ENCODE peak calls at places on chromosomes 4 and X, in six cellular contexts. N is IMR-90, H is SK-N-SH, X is GM12878, M is HepG2, A is K562. D is an unnamed sample.

GRCh38 chr4:80235451-80235850 is 31.0 kb upstream of the FGF5 start:
- DNase-seq in N (peak; percentile 82), H (no peak), X (no peak), M (no peak), A (no peak), D (peak; percentile 10)

GRCh38 chrX:120790552-120790951 is 85.1 kb downstream of the CT47B1 start:
- DNase-seq in N (no peak), H (no peak), X (no peak), M (no peak), A (no peak), D (no peak)

GRCh38 chrX:14095702-14096101 is 66.0 kb upstream of the GEMIN8 start:
- DNase-seq in N (peak; percentile 53), H (peak; percentile 52), X (peak; percentile 4), M (peak; percentile 47), A (peak; percentile 28), D (peak; percentile 41)

GRCh38 chrX:40169193-40170086 is 71.7 kb upstream of the BCOR start:
- DNase-seq in N (peak; percentile 75), H (peak; percentile 83), X (no peak), M (peak; percentile 70), A (peak; percentile 62), D (peak; percentile 81)

GRCh38 chr4:72974694-72975487 is 94.6 kb downstream of the COX18 start:
- DNase-seq in N (peak; percentile 56), H (no peak), X (no peak), M (no peak), A (no peak), D (peak; percentile 55)

GRCh38 chr4:150126880-150127236 is 48.6 kb downstream of the DCLK2 start:
- DNase-seq in N (peak; percentile 75), H (no peak), X (peak; percentile 9), M (no peak), A (no peak), D (no peak)

GRCh38 chr4:16123356-16124084 is 39.7 kb upstream of the PROM1 start:
- DNase-seq in N (no peak), H (no peak), X (no peak), M (no peak), A (no peak), D (no peak)

GRCh38 chrX:19794690-19795089 is 92.7 kb downstream of the SH3KBP1 start:
- DNase-seq in N (no peak), H (no peak), X (no peak), M (no peak), A (no peak), D (no peak)

GRCh38 chr4:187541666-187542065 is 453.9 kb upstream of the ZFP42 start:
- DNase-seq in N (no peak), H (no peak), X (no peak), M (no peak), A (no peak), D (no peak)

GRCh38 chrX:1592128-1592862 is 891 bp downstream of the AKAP17A start:
- DNase-seq in N (peak; percentile 5), H (peak; percentile 50), X (no peak), M (peak; percentile 25), A (peak; percentile 44), D (no peak)

GRCh38 chr4:10529891-10530786 is 72.9 kb upstream of the ZNF518B start:
- DNase-seq in N (no peak), H (no peak), X (no peak), M (no peak), A (no peak), D (no peak)

GRCh38 chr4:122728781-122729330 is 3.6 kb upstream of the BBS12 start:
- DNase-seq in N (no peak), H (no peak), X (no peak), M (no peak), A (no peak), D (no peak)

GRCh38 chr4:163672751-163673150 is 178.3 kb downstream of the TMA16 start:
- DNase-seq in N (no peak), H (peak; percentile 3), X (no peak), M (no peak), A (no peak), D (no peak)

DNA sequence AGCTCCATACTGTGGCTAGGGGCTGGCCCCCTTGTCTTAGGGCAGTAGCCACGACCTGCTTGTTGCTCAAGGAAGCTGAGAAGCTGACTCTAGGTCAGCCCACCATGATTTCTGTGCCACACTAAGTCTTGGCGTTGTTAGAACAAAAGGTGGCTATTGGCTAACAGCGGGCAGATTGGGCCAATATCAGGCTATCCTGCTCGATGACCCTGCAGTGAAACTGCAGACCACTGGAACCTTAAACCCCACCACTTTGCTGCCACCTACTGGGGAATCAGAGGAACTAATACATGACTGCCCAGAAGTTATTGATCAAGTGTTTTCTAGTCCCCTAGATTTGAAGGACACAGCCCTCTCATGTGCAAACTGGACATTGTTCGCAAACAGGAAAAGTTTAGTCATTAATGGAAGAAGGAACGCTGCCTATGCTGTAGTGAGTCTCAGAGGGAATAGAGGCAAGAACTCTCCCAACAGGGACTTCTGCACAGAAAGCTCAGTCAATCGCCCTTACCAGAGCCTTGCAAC is 17.0 kb upstream of the PAPSS1 start:
- DNase-seq in N (peak; percentile 57), H (peak; percentile 45), X (no peak), M (peak; percentile 69), A (peak; percentile 66), D (peak; percentile 31)
- TF ChIP-seq SMC3 in N (peak; percentile 54), H (peak; percentile 45), X (peak; percentile 67), M (peak; percentile 86), A (peak; percentile 62), D (peak; percentile 46)

GRCh38 chr4:183098080-183098722 is 856 bp upstream of the WWC2 start:
- DNase-seq in N (peak; percentile 50), H (peak; percentile 81), X (no peak), M (peak; percentile 47), A (peak; percentile 62), D (peak; percentile 38)

GRCh38 chr4:183096276-183096965 is 2.6 kb upstream of the WWC2 start:
- DNase-seq in N (no peak), H (no peak), X (no peak), M (no peak), A (no peak), D (no peak)

GRCh38 chr4:183098723-183099536 is at the start of gene WWC2:
- DNase-seq in N (peak; percentile 92), H (peak; percentile 92), X (no peak), M (peak; percentile 83), A (peak; percentile 83), D (peak; percentile 91)

GRCh38 chr4:183099537-183100297 is 660 bp downstream of the WWC2 start:
- DNase-seq in N (no peak), H (no peak), X (no peak), M (peak; percentile 35), A (peak; percentile 38), D (peak; percentile 46)

GRCh38 chr4:183097251-183098079 is 1.6 kb upstream of the WWC2 start:
- DNase-seq in N (no peak), H (no peak), X (no peak), M (no peak), A (no peak), D (no peak)
- TF ChIP-seq SMC3 in N (no peak), H (no peak), X (no peak), M (no peak), A (no peak), D (no peak)

GRCh38 chrX:134776844-134777370 is 118.6 kb upstream of the PLAC1 start:
- DNase-seq in N (no peak), H (peak; percentile 36), X (no peak), M (no peak), A (no peak), D (no peak)

GRCh38 chrX:134780908-134781307 is 122.6 kb upstream of the PLAC1 start:
- DNase-seq in N (no peak), H (no peak), X (no peak), M (no peak), A (no peak), D (no peak)

GRCh38 chrX:134782796-134783195 is 124.5 kb upstream of the PLAC1 start:
- DNase-seq in N (peak; percentile 59), H (peak; percentile 23), X (no peak), M (no peak), A (no peak), D (peak; percentile 35)
- TF ChIP-seq SMC3 in N (peak; percentile 83), H (peak; percentile 75), X (peak; percentile 49), M (peak; percentile 38), A (peak; percentile 58), D (peak; percentile 79)

DNA sequence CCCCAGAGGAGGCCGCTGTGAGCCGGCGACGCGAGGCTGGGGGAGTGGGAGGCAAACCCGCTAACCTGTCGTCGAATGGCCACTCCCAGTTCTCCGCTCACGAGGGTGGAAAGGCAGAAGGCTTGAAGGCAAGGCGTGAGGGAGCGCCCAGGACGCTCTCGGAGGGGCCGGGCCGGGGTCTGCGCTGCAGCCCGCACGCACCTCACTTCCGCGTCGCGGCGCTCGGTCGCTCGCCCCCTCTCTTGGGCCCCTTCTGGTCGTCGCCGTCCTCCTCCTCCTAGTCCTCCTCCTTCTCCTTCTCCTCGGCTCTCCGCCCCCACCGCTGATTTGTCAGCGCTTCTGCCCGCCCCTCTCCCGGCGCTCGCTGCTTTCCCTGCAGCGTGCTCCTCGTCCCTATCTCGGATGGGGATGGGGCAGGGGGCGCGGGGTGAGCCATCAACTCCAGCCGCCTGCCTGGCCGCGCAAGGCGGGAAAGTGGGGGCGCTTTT is at the start of gene SNCA:
- DNase-seq in N (peak; percentile 21), H (peak; percentile 90), X (no peak), M (no peak), A (peak; percentile 12), D (peak; percentile 26)
- TF ChIP-seq SMC3 in N (no peak), H (no peak), X (no peak), M (no peak), A (no peak), D (no peak)

DNA sequence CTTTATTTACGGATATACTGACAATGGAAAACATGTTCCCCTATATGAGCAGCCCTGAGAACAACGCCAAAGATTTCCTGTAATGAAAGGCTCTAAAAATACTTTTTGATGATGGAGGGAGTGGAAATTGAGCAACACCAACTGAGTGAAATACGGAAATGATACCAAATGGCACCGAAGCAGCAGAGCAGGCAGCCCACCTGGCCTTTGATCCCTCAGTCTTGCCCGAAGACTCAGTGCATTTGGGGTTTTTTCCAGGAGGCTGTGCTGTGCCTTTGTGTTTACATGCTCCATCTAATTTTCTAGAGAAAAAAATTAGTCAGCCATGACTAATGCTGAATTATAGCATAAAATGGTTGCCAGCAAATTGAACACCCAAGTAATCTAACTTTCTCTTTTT is 169.9 kb upstream of the RBPJ start:
- DNase-seq in N (peak; percentile 79), H (no peak), X (no peak), M (no peak), A (no peak), D (no peak)
- TF ChIP-seq SMC3 in N (peak; percentile 37), H (no peak), X (no peak), M (no peak), A (no peak), D (no peak)

GRCh38 chrX:127877358-127877757 is 174.8 kb downstream of the ACTRT1 start:
- DNase-seq in N (no peak), H (no peak), X (no peak), M (no peak), A (no peak), D (no peak)

GRCh38 chrX:127884921-127885320 is 167.3 kb downstream of the ACTRT1 start:
- DNase-seq in N (no peak), H (no peak), X (no peak), M (no peak), A (no peak), D (no peak)

GRCh38 chrX:127873637-127874036 is 178.6 kb downstream of the ACTRT1 start:
- DNase-seq in N (no peak), H (no peak), X (no peak), M (no peak), A (no peak), D (no peak)

GRCh38 chrX:127879585-127879984 is 172.6 kb downstream of the ACTRT1 start:
- DNase-seq in N (no peak), H (no peak), X (no peak), M (no peak), A (no peak), D (no peak)
- TF ChIP-seq SMC3 in N (no peak), H (no peak), X (no peak), M (no peak), A (no peak), D (no peak)

D was measured in A549.